ENCODE peak calls at places on chromosomes 2 and 18, in five cellular contexts. J is non-pigmented ciliary epithelial cell; I is neural crest cell; V is glutamatergic neuron; T is activated naive CD4-positive, alpha-beta T cell treated with anti-CD3 and anti-CD28 coated beads for 36 hours. O is an unnamed sample.

GRCh38 chr2:234032301-234032856 is 18.1 kb upstream of the SPP2 start:
- DNase-seq in V (no peak), J (no peak), I (no peak), T (peak; percentile 41), O (peak; percentile 74)

GRCh38 chr2:44420725-44421124 is 59.0 kb downstream of the CAMKMT start:
- DNase-seq in J (no peak), I (no peak), T (no peak), V (no peak), O (no peak)

GRCh38 chr2:29923110-29923721 is 1.8 kb upstream of the ALK start:
- DNase-seq in J (no peak), T (peak; percentile 72), V (peak; percentile 67), I (peak; percentile 61), O (peak; percentile 35)

GRCh38 chr2:27306657-27307544 is 1.3 kb downstream of the UCN start:
- DNase-seq in J (no peak), V (peak; percentile 42), T (peak; percentile 34), I (no peak), O (no peak)

GRCh38 chr2:63840081-63840784 is 1.5 kb upstream of the UGP2 start:
- DNase-seq in J (no peak), V (no peak), I (no peak), T (peak; percentile 39), O (no peak)

GRCh38 chr2:42073739-42074138 is 25.9 kb downstream of the PKDCC start:
- DNase-seq in I (no peak), T (no peak), J (no peak), V (no peak), O (no peak)

GRCh38 chr2:28160986-28161425 is 231.7 kb upstream of the FOSL2 start:
- DNase-seq in T (no peak), I (no peak), V (no peak), J (no peak), O (peak; percentile 32)

GRCh38 chr2:62545261-62545660 is 39.3 kb upstream of the TMEM17 start:
- DNase-seq in I (no peak), V (no peak), T (no peak), J (no peak), O (no peak)

GRCh38 chr2:2328847-2329246 is 2.2 kb downstream of the MYT1L start:
- DNase-seq in V (no peak), I (peak; percentile 56), J (no peak), T (peak; percentile 25), O (peak; percentile 17)

GRCh38 chr2:190382851-190383250 is 25.3 kb upstream of the MFSD6 start:
- DNase-seq in J (peak; percentile 8), I (no peak), T (peak; percentile 49), V (no peak), O (peak; percentile 39)

GRCh38 chr2:21245565-21245964 is 121.8 kb downstream of the TDRD15 start:
- DNase-seq in I (no peak), V (no peak), J (no peak), T (no peak), O (no peak)

GRCh38 chr2:12151716-12152115 is 405.3 kb downstream of the LPIN1 start:
- DNase-seq in T (no peak), J (no peak), I (no peak), V (no peak), O (no peak)

GRCh38 chr2:236636714-236637485 is 67.3 kb downstream of the ACKR3 start:
- DNase-seq in T (no peak), I (no peak), V (no peak), J (no peak), O (no peak)

GRCh38 chr2:206274434-206275273 is at the start of gene ZDBF2:
- DNase-seq in J (no peak), I (peak; percentile 67), V (peak; percentile 78), T (peak; percentile 45), O (peak; percentile 55)

GRCh38 chr2:222703866-222704265 is 32.4 kb downstream of the MOGAT1 start:
- DNase-seq in I (no peak), J (no peak), V (no peak), T (no peak), O (no peak)

GRCh38 chr2:204664708-204665121 is 119.4 kb downstream of the PARD3B start:
- DNase-seq in T (no peak), I (no peak), V (no peak), J (peak; percentile 45), O (peak; percentile 77)

GRCh38 chr18:48868468-48869466 is 82.0 kb downstream of the SMAD7 start:
- DNase-seq in I (no peak), T (peak; percentile 69), V (peak; percentile 12), J (no peak), O (no peak)

GRCh38 chr2:126793885-126794613 is 104.6 kb upstream of the TEX51 start:
- DNase-seq in T (no peak), V (peak; percentile 29), I (no peak), J (no peak), O (no peak)

O was measured in Caki2.